ENCODE peak calls at places on chromosomes 4 and X, in nine cellular contexts. R is heart left ventricle; S is ACHN; O is lower lobe of right lung; D is renal cortical epithelial cell; P is hepatic stellate cell; G is HTR-8/SVneo; L is nephron progenitor cell; Z is stimulated activated CD4-positive, alpha-beta T cell treated with anti-CD3 and anti-CD28 coated beads, Interleukin-2, amount 100 ng/mL, for 24 hours. I is an unnamed sample.
A peak's percentile ranks its signal among the peaks of the same experiment; 100 is the strongest.

GRCh38 chr4:113849771-113850170 is 88.2 kb upstream of the CAMK2D start:
- DNase-seq in O (no peak), D (no peak), L (no peak), S (no peak), Z (no peak), G (no peak), P (no peak), R (peak; percentile 20), I (no peak)

GRCh38 chrX:149950681-149951080 is 12.4 kb upstream of the EOLA2 start:
- DNase-seq in L (no peak), D (peak; percentile 51), G (peak; percentile 5), O (no peak), Z (no peak), S (peak; percentile 23), P (peak; percentile 42), R (no peak), I (peak; percentile 51)

GRCh38 chr4:128653514-128654420 is 155.7 kb upstream of the JADE1 start:
- DNase-seq in P (no peak), D (no peak), O (no peak), Z (no peak), L (peak; percentile 20), R (peak; percentile 33), G (no peak), S (no peak), I (no peak)

GRCh38 chr4:151438154-151438553 is 29.2 kb downstream of the FHIP1A start:
- DNase-seq in R (no peak), P (no peak), D (no peak), O (no peak), Z (no peak), G (no peak), L (no peak), S (no peak), I (no peak)

GRCh38 chrX:118978451-118978850 is 4.0 kb downstream of the LONRF3 start:
- DNase-seq in Z (no peak), G (no peak), P (no peak), S (no peak), L (no peak), O (no peak), D (peak; percentile 18), R (no peak), I (no peak)

GRCh38 chr4:15707363-15707715 is 4.5 kb downstream of the BST1 start:
- DNase-seq in S (no peak), D (peak; percentile 19), G (no peak), L (no peak), P (no peak), R (no peak), O (no peak), Z (no peak), I (no peak)

GRCh38 chr4:181674315-181674714 is 568.9 kb upstream of the TENM3 start:
- DNase-seq in S (no peak), G (no peak), D (peak; percentile 5), O (no peak), R (no peak), Z (no peak), P (no peak), L (no peak), I (no peak)

GRCh38 chrX:16148896-16149295 is 18.4 kb upstream of the MAGEB17 start:
- DNase-seq in S (no peak), G (no peak), O (no peak), P (no peak), Z (no peak), R (no peak), L (no peak), D (peak; percentile 70), I (no peak)

GRCh38 chr4:108396900-108397299 is 223.5 kb upstream of the RPL34 start:
- DNase-seq in O (no peak), P (no peak), Z (no peak), L (no peak), R (no peak), D (peak; percentile 16), S (no peak), G (no peak), I (no peak)

GRCh38 chrX:23779025-23779424 is 3.9 kb upstream of the SAT1 start:
- DNase-seq in O (no peak), L (no peak), D (peak; percentile 64), Z (no peak), S (no peak), G (peak; percentile 70), R (no peak), P (peak; percentile 22), I (no peak)

GRCh38 chr4:152992027-152992426 is 55.9 kb downstream of the FHDC1 start:
- DNase-seq in R (no peak), Z (no peak), S (no peak), L (no peak), P (no peak), G (no peak), O (no peak), D (no peak), I (no peak)

GRCh38 chr4:158208931-158209640 is 1.2 kb upstream of the TMEM144 start:
- DNase-seq in L (no peak), G (no peak), O (no peak), R (no peak), S (no peak), Z (no peak), P (no peak), D (peak; percentile 23), I (no peak)

GRCh38 chr4:6319530-6320150 is 50.0 kb downstream of the WFS1 start:
- DNase-seq in P (no peak), D (no peak), G (no peak), Z (no peak), R (no peak), O (no peak), S (no peak), L (no peak), I (no peak)

GRCh38 chr4:152408514-152409327 is 127.2 kb downstream of the FBXW7 start:
- DNase-seq in S (peak; percentile 53), P (peak; percentile 5), Z (no peak), G (peak; percentile 15), R (no peak), D (peak; percentile 54), L (peak; percentile 5), O (no peak), I (peak; percentile 42)

GRCh38 chrX:13005671-13006473 is 31.0 kb downstream of the TMSB4X start:
- DNase-seq in D (no peak), G (no peak), S (no peak), Z (peak; percentile 21), L (no peak), R (no peak), P (no peak), O (no peak), I (no peak)

GRCh38 chr4:1473718-1474117 is 67.5 kb upstream of the NKX1-1 start:
- DNase-seq in G (no peak), D (no peak), P (no peak), Z (no peak), R (no peak), S (no peak), L (no peak), O (no peak), I (no peak)

GRCh38 chrX:44872319-44872816 is 620 bp upstream of the KDM6A start:
- DNase-seq in R (no peak), O (no peak), P (peak; percentile 49), D (no peak), Z (peak; percentile 24), L (no peak), S (peak; percentile 14), G (no peak), I (no peak)

GRCh38 chrX:115413246-115413878 is 123.8 kb downstream of the LUZP4 start:
- DNase-seq in O (no peak), S (no peak), D (no peak), Z (no peak), G (no peak), R (no peak), L (no peak), P (no peak), I (no peak)

GRCh38 chr4:75429208-75429607 is 85.0 kb downstream of the RCHY1 start:
- DNase-seq in L (no peak), S (no peak), Z (no peak), R (no peak), D (no peak), P (no peak), G (no peak), O (no peak), I (no peak)

GRCh38 chr4:86033171-86033570 is 326.7 kb downstream of the MAPK10 start:
- DNase-seq in R (peak; percentile 40), G (no peak), Z (no peak), O (peak; percentile 48), D (peak; percentile 83), L (no peak), P (no peak), S (no peak), I (no peak)

GRCh38 chr4:177532363-177532762 is 90.1 kb upstream of the AGA start:
- DNase-seq in O (no peak), R (no peak), P (no peak), Z (no peak), L (no peak), S (no peak), G (no peak), D (peak; percentile 9), I (no peak)

GRCh38 chr4:3836802-3837601 is 70.8 kb downstream of the ADRA2C start:
- DNase-seq in S (peak; percentile 1), P (no peak), R (no peak), D (no peak), G (no peak), Z (peak; percentile 38), O (peak; percentile 14), L (peak; percentile 62), I (no peak)

GRCh38 chr4:20882500-20882899 is 182.2 kb downstream of the PACRGL start:
- DNase-seq in R (no peak), G (no peak), S (no peak), L (no peak), Z (no peak), D (no peak), P (no peak), O (no peak), I (no peak)

GRCh38 chr4:1866095-1866755 is 5.0 kb upstream of the NSD2 start:
- DNase-seq in O (no peak), D (no peak), L (no peak), Z (no peak), G (no peak), S (no peak), R (no peak), P (no peak), I (no peak)

GRCh38 chr4:12359420-12359819 is 930.7 kb upstream of the HS3ST1 start:
- DNase-seq in L (no peak), S (no peak), O (no peak), G (no peak), R (no peak), P (no peak), D (no peak), Z (no peak), I (peak; percentile 4)

GRCh38 chrX:49001521-49002090 is 458 bp downstream of the GRIPAP1 start:
- DNase-seq in P (peak; percentile 31), Z (peak; percentile 42), O (peak; percentile 43), D (peak; percentile 11), S (peak; percentile 24), L (peak; percentile 11), R (peak; percentile 22), G (peak; percentile 8), I (peak; percentile 26)

GRCh38 chr4:140222175-140222574 is 68.2 kb upstream of the MAML3 start:
- DNase-seq in G (no peak), R (no peak), O (no peak), D (no peak), Z (no peak), P (no peak), S (no peak), L (no peak), I (no peak)

GRCh38 chrX:1034717-1035116 is 177.7 kb downstream of the CRLF2 start:
- DNase-seq in O (no peak), L (no peak), P (no peak), G (no peak), Z (no peak), R (no peak), S (no peak), D (no peak), I (no peak)

GRCh38 chrX:153381684-153382532 is 19.2 kb downstream of the PNMA6E start:
- DNase-seq in L (peak; percentile 36), O (no peak), D (peak; percentile 61), G (peak; percentile 48), R (no peak), Z (no peak), S (peak; percentile 0), P (peak; percentile 75), I (peak; percentile 49)

GRCh38 chrX:96684339-96685204 is at the start of gene DIAPH2:
- DNase-seq in P (peak; percentile 39), D (peak; percentile 56), Z (peak; percentile 72), R (peak; percentile 65), S (peak; percentile 74), O (peak; percentile 89), G (peak; percentile 7), L (peak; percentile 80), I (peak; percentile 63)

GRCh38 chr4:15690020-15690809 is 8.6 kb downstream of the FAM200B start:
- DNase-seq in R (no peak), G (peak; percentile 63), Z (no peak), D (peak; percentile 89), O (no peak), L (no peak), S (peak; percentile 97), P (peak; percentile 58), I (no peak)

I was measured in HEK293T.